ENCODE peak calls at places on chromosomes 6 and 20, in seven cellular contexts. C, P, G, J, F, U and Z are unnamed samples.

GRCh38 chr6:39980839-39981580 is 46.7 kb upstream of the MOCS1 start:
- DNase-seq in C (peak), P (peak), G (peak), J (peak), F (peak), U (peak), Z (peak)

GRCh38 chr6:157982297-157982579 is 575 bp downstream of the SYNJ2 start:
- DNase-seq in C (peak), P (no peak), G (peak), J (peak), F (peak), U (no peak), Z (peak)

GRCh38 chr6:40188931-40189330 is 254.7 kb upstream of the MOCS1 start:
- DNase-seq in C (no peak), P (no peak), G (no peak), J (no peak), F (no peak), U (no peak), Z (no peak)

GRCh38 chr20:33719277-33719988 is 677 bp downstream of the PXMP4 start:
- DNase-seq in C (no peak), P (no peak), G (no peak), J (peak), F (no peak), U (no peak), Z (no peak)

GRCh38 chr6:20811112-20811746 is 277.0 kb downstream of the CDKAL1 start:
- DNase-seq in C (peak), P (peak), G (peak), J (peak), F (peak), U (peak), Z (peak)

GRCh38 chr6:154555075-154555677 is 44.7 kb upstream of the CNKSR3 start:
- DNase-seq in C (no peak), P (peak), G (no peak), J (peak), F (peak), U (no peak), Z (no peak)

GRCh38 chr6:291697-292505 is at the start of gene DUSP22:
- DNase-seq in C (peak), P (peak), G (peak), J (peak), F (peak), U (peak), Z (no peak)

GRCh38 chr20:36309643-36310042 is 3.5 kb downstream of the DLGAP4 start:
- DNase-seq in C (no peak), P (no peak), G (no peak), J (no peak), F (no peak), U (no peak), Z (no peak)

GRCh38 chr20:58042626-58043025 is 185.8 kb downstream of the ANKRD60 start:
- DNase-seq in C (no peak), P (no peak), G (no peak), J (no peak), F (no peak), U (no peak), Z (peak)

GRCh38 chr6:166056637-166057036 is 111.0 kb downstream of the TBXT start:
- DNase-seq in C (no peak), P (peak), G (no peak), J (no peak), F (no peak), U (no peak), Z (no peak)

GRCh38 chr6:151391471-151392428 is at the start of gene ZBTB2:
- DNase-seq in C (peak), P (peak), G (peak), J (peak), F (peak), U (peak), Z (peak)

GRCh38 chr20:56454754-56455153 is 13.7 kb upstream of the RTF2 start:
- DNase-seq in C (no peak), P (no peak), G (no peak), J (no peak), F (no peak), U (no peak), Z (no peak)

GRCh38 chr6:37731888-37732287 is 34.2 kb upstream of the MDGA1 start:
- DNase-seq in C (no peak), P (no peak), G (peak), J (no peak), F (no peak), U (no peak), Z (no peak)

GRCh38 chr6:132147530-132148011 is 196.4 kb upstream of the CCN2 start:
- DNase-seq in C (no peak), P (peak), G (no peak), J (peak), F (peak), U (no peak), Z (no peak)

GRCh38 chr6:151022492-151022891 is 157.0 kb downstream of the MTHFD1L start:
- DNase-seq in C (no peak), P (no peak), G (no peak), J (peak), F (peak), U (no peak), Z (no peak)

DNA sequence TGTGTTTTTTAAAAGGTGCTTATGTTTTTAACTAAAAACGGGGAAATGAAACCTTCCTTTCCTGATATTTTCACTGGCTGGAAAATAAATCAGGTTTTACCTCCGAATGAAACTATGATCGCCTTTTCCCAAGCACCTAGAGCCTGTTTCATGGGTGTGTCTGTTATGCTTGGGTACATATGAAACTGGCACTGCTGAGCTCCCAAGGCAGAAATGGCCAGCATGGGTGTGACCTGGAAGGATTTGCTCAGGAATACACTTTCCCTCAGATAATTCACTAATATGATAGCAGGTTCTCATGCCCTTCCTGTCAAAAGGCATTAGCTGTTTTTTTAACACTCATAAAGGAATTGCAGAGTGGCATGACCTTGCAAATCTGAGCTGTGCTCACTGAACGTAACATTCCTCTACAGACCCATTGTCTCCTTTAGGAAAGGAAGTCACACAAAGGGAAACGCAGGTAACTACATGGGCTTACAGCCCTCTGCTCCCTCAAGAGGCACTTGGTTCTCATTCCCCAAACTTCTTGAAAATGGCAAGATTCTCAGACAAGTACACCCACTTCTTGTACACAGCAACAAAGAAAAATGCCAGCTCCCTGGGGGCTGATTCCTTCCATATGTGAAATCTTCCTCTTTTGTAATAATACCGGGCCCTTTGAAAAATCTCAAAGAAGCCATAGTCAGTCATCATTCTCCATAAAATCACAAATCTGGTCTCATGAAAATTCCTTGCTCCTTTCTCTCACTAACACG is 72.7 kb downstream of the METTL24 start:
- DNase-seq in C (no peak), P (no peak), G (no peak), J (peak), F (no peak), U (no peak), Z (no peak)
- H4K8ac ChIP-seq in C (no peak), P (no peak), G (no peak), J (no peak), F (no peak), U (no peak), Z (no peak)

GRCh38 chr6:34305497-34305896 is 56.7 kb upstream of the SMIM29 start:
- DNase-seq in C (no peak), P (no peak), G (no peak), J (no peak), F (peak), U (no peak), Z (no peak)

GRCh38 chr6:34305982-34306702 is 57.3 kb upstream of the SMIM29 start:
- DNase-seq in C (no peak), P (peak), G (no peak), J (no peak), F (peak), U (no peak), Z (no peak)

GRCh38 chr6:34302929-34303328 is 54.1 kb upstream of the SMIM29 start:
- DNase-seq in C (no peak), P (no peak), G (no peak), J (no peak), F (no peak), U (no peak), Z (no peak)

GRCh38 chr6:34301408-34301807 is 52.6 kb upstream of the SMIM29 start:
- DNase-seq in C (no peak), P (peak), G (no peak), J (no peak), F (peak), U (no peak), Z (no peak)

DNA sequence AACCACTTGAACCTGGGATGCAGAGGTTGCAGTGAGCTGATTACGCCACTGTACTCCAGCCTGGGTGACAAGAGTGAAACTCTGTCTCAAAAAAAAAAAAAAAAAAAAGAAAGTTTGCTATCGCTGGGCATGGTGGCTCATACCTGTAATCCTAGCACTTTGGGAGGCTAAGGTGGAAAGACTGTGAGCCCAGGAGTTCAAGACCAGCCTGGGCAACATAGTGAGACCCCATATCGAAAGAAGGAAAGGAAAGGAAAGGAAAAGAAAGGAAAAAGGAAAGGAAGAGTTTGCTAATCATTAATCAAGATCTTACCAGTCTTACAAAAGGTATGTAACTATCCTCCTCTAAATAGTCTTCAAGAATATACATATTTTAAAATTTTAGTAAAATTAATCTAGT is 55.4 kb upstream of the SMIM29 start:
- DNase-seq in C (no peak), P (no peak), G (no peak), J (no peak), F (no peak), U (no peak), Z (no peak)
- H4K8ac ChIP-seq in C (no peak), P (no peak), G (no peak), J (no peak), F (no peak), U (no peak), Z (no peak)

GRCh38 chr6:142284419-142284818 is 17.4 kb upstream of the ADGRG6 start:
- DNase-seq in C (no peak), P (no peak), G (no peak), J (no peak), F (no peak), U (no peak), Z (no peak)
- H4K8ac ChIP-seq in C (no peak), P (no peak), G (no peak), J (no peak), F (no peak), U (no peak), Z (no peak)

DNA sequence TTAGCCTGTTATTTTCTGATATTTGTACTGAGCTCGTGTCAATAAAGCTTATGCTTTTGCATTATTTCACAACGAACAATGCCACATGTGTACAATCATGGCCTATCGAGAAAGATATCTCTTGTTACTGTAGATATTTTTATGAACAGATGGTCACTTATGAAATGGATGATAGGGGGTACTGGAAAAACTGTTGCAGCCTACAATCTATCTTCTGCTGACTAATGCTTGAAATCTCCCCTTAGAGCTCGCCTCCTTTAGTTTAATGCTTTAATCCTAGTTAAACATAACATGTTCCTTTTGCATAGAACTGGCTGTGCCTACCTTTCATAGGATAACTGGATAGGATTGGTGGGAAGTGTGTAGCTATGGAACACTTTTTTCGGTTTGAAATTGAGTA is 296.2 kb downstream of the FARS2 start:
- DNase-seq in C (no peak), P (no peak), G (no peak), J (no peak), F (no peak), U (no peak), Z (no peak)
- H4K8ac ChIP-seq in C (no peak), P (no peak), G (no peak), J (no peak), F (no peak), U (no peak), Z (no peak)

GRCh38 chr6:51430610-51431009 is 611.9 kb downstream of the TFAP2B start:
- DNase-seq in C (no peak), P (no peak), G (no peak), J (no peak), F (no peak), U (no peak), Z (no peak)
- H4K8ac ChIP-seq in C (no peak), P (no peak), G (no peak), J (no peak), F (no peak), U (no peak), Z (no peak)

GRCh38 chr20:46642265-46642942 is 8.9 kb downstream of the SLC13A3 start:
- DNase-seq in C (no peak), P (no peak), G (no peak), J (no peak), F (no peak), U (no peak), Z (no peak)

GRCh38 chr20:46641424-46641823 is 9.8 kb downstream of the SLC13A3 start:
- DNase-seq in C (no peak), P (no peak), G (no peak), J (no peak), F (no peak), U (no peak), Z (no peak)

GRCh38 chr20:46639587-46639986 is 11.7 kb downstream of the SLC13A3 start:
- DNase-seq in C (no peak), P (no peak), G (no peak), J (no peak), F (no peak), U (no peak), Z (no peak)

GRCh38 chr20:46640044-46640443 is 11.2 kb downstream of the SLC13A3 start:
- DNase-seq in C (no peak), P (no peak), G (no peak), J (peak), F (no peak), U (no peak), Z (no peak)

DNA sequence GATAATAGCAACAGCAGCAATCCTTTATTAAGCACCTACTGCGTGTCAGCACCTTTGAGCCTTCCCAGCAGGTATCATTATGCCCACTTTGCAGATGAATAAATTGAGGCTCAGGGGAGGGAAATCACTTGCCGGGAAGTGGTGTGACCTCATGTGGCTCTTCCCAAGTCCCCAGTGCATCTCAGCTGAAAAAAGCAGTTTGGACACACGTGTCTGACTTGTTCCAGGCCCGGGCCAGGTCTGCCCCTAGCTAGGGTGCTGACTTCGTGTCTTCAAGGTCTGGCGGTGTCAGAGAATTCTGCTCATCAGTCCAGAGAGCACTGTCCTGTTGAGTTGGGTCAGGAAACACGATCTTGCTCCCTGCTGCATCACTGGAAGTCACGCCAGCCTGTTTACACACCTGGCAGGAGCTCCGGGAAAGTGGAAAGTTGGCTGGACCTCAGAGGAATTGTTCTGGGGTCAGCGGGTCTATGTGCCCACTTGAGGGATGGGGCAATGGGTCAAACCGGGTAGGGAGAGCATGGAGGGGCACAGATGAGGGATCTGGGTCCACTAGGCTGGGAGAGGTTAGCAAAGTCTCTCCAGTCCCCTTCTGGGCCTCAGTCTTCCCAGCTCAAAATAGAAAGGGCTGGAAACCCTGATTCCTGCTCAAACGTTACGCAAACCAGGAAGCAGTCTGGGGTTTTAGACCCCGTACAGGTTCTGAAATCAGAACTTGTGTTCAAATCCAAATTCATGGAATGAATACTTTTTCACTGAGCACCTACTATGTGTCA is 10.5 kb downstream of the SLC13A3 start:
- DNase-seq in C (no peak), P (no peak), G (no peak), J (no peak), F (no peak), U (no peak), Z (no peak)
- H4K8ac ChIP-seq in C (no peak), P (no peak), G (no peak), J (no peak), F (no peak), U (no peak), Z (peak)

DNA sequence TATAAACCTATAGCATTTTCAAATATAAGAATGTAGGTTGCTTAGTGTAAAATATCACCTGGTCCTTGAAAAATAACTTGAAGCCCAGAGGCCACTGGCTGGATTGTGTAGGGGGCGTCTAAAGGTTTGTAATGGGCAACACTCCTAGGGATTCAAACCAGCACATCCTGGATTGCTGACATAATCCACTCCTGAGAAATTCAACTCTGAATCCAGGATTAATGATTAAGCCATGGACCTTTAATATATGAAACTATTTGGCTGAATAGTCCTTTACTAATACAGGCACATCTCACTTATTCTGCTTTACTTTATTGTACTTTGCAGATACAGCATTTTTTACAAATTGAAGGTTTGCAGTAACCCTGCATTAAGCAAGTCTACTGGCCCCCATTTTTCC is 160.8 kb downstream of the UBE3D start:
- DNase-seq in C (no peak), P (no peak), G (no peak), J (no peak), F (no peak), U (no peak), Z (no peak)
- H4K8ac ChIP-seq in C (no peak), P (no peak), G (no peak), J (no peak), F (no peak), U (no peak), Z (no peak)